ENCODE peak calls at places on chromosomes 3 and 15, in nine cellular contexts. One of them, this sample, is unnamed.
A peak's percentile ranks its signal among the peaks of the same experiment; 100 is the strongest.

GRCh38 chr3:31695280-31696008 is 162.7 kb downstream of the STT3B start:
- DNase-seq in AG10803: no peak
- DNase-seq in Calu3: peak; percentile 9
- DNase-seq in OCI-LY7: peak; percentile 33
- DNase-seq in colonic mucosa: no peak
- DNase-seq in B cell: no peak
- DNase-seq in spleen: no peak
- DNase-seq in IMR-90: no peak
- DNase-seq in mesothelial cell of epicardium: no peak
- DNase-seq in this sample: peak; percentile 32

GRCh38 chr15:38205502-38206235 is 47.0 kb upstream of the SPRED1 start:
- DNase-seq in spleen: no peak
- DNase-seq in AG10803: no peak
- DNase-seq in OCI-LY7: no peak
- DNase-seq in colonic mucosa: no peak
- DNase-seq in mesothelial cell of epicardium: no peak
- DNase-seq in IMR-90: no peak
- DNase-seq in Calu3: no peak
- DNase-seq in B cell: no peak
- DNase-seq in this sample: no peak

GRCh38 chr3:31275038-31275562 is 257.6 kb upstream of the STT3B start:
- DNase-seq in colonic mucosa: no peak
- DNase-seq in IMR-90: peak; percentile 64
- DNase-seq in AG10803: peak; percentile 87
- DNase-seq in mesothelial cell of epicardium: no peak
- DNase-seq in spleen: no peak
- DNase-seq in OCI-LY7: no peak
- DNase-seq in B cell: no peak
- DNase-seq in Calu3: peak; percentile 21
- DNase-seq in this sample: no peak

GRCh38 chr15:56734013-56734625 is 810 bp upstream of the ZNF280D start:
- DNase-seq in IMR-90: no peak
- DNase-seq in B cell: peak; percentile 24
- DNase-seq in OCI-LY7: peak; percentile 41
- DNase-seq in AG10803: no peak
- DNase-seq in mesothelial cell of epicardium: no peak
- DNase-seq in colonic mucosa: no peak
- DNase-seq in Calu3: no peak
- DNase-seq in spleen: no peak
- DNase-seq in this sample: no peak

GRCh38 chr15:84937144-84937543 is 44.5 kb upstream of the PDE8A start:
- DNase-seq in colonic mucosa: no peak
- DNase-seq in OCI-LY7: peak; percentile 9
- DNase-seq in mesothelial cell of epicardium: no peak
- DNase-seq in AG10803: no peak
- DNase-seq in B cell: no peak
- DNase-seq in spleen: no peak
- DNase-seq in Calu3: no peak
- DNase-seq in IMR-90: peak; percentile 16
- DNase-seq in this sample: no peak

GRCh38 chr3:29334652-29335189 is 53.9 kb downstream of the RBMS3 start:
- DNase-seq in IMR-90: no peak
- DNase-seq in AG10803: no peak
- DNase-seq in Calu3: no peak
- DNase-seq in B cell: no peak
- DNase-seq in spleen: no peak
- DNase-seq in mesothelial cell of epicardium: no peak
- DNase-seq in colonic mucosa: no peak
- DNase-seq in OCI-LY7: no peak
- DNase-seq in this sample: no peak

GRCh38 chr3:132006605-132007204 is 28.1 kb downstream of the CPNE4 start:
- DNase-seq in AG10803: peak; percentile 49
- DNase-seq in colonic mucosa: peak; percentile 28
- DNase-seq in IMR-90: peak; percentile 24
- DNase-seq in Calu3: peak; percentile 78
- DNase-seq in B cell: no peak
- DNase-seq in spleen: no peak
- DNase-seq in OCI-LY7: peak; percentile 37
- DNase-seq in mesothelial cell of epicardium: no peak
- DNase-seq in this sample: no peak

GRCh38 chr3:44995142-44995770 is 19.2 kb downstream of the EXOSC7 start:
- DNase-seq in IMR-90: peak; percentile 58
- DNase-seq in colonic mucosa: no peak
- DNase-seq in mesothelial cell of epicardium: no peak
- DNase-seq in OCI-LY7: no peak
- DNase-seq in spleen: no peak
- DNase-seq in Calu3: peak; percentile 26
- DNase-seq in B cell: no peak
- DNase-seq in AG10803: peak; percentile 80
- DNase-seq in this sample: no peak

GRCh38 chr15:51735611-51736010 is 1.8 kb downstream of the LYSMD2 start:
- DNase-seq in B cell: no peak
- DNase-seq in IMR-90: no peak
- DNase-seq in colonic mucosa: peak; percentile 16
- DNase-seq in mesothelial cell of epicardium: no peak
- DNase-seq in OCI-LY7: no peak
- DNase-seq in spleen: no peak
- DNase-seq in AG10803: no peak
- DNase-seq in Calu3: no peak
- DNase-seq in this sample: no peak

GRCh38 chr3:13614607-13615006 is 65.7 kb downstream of the FBLN2 start:
- DNase-seq in IMR-90: no peak
- DNase-seq in OCI-LY7: no peak
- DNase-seq in spleen: no peak
- DNase-seq in B cell: no peak
- DNase-seq in mesothelial cell of epicardium: no peak
- DNase-seq in colonic mucosa: no peak
- DNase-seq in AG10803: no peak
- DNase-seq in Calu3: no peak
- DNase-seq in this sample: no peak

GRCh38 chr3:156772588-156773206 is 53.5 kb upstream of the LEKR1 start:
- DNase-seq in OCI-LY7: no peak
- DNase-seq in colonic mucosa: no peak
- DNase-seq in IMR-90: peak; percentile 42
- DNase-seq in B cell: no peak
- DNase-seq in AG10803: no peak
- DNase-seq in spleen: no peak
- DNase-seq in Calu3: peak; percentile 42
- DNase-seq in mesothelial cell of epicardium: no peak
- DNase-seq in this sample: no peak

DNA sequence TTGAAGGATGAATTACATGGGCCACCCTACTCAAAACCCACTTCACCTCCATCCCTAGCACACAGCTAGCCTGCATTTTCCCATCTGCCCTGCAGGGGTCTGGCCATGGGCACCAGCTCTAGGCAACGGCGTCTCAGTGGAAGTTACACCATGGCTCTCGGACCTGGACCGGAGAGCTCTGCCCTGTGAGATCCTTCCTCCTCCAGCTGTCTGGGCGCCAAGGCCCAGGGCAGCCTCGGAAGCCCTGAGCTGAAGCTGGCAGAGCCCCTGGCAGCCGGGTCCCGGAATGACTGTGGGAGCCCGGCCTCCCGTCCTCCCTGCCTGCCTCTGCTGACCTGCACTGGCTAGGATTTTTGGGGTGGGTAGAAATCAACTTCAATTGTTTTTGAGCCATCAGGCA is 98.9 kb downstream of the CHSY1 start:
- DNase-seq in Calu3: peak; percentile 19
- DNase-seq in colonic mucosa: no peak
- DNase-seq in mesothelial cell of epicardium: no peak
- DNase-seq in AG10803: no peak
- DNase-seq in spleen: no peak
- DNase-seq in IMR-90: no peak
- DNase-seq in B cell: no peak
- DNase-seq in OCI-LY7: no peak
- DNase-seq in this sample: no peak
- TF ChIP-seq CTCF in Calu3: peak; percentile 52
- TF ChIP-seq CTCF in colonic mucosa: no peak
- TF ChIP-seq CTCF in mesothelial cell of epicardium: peak; percentile 49
- TF ChIP-seq CTCF in AG10803: peak; percentile 37
- TF ChIP-seq CTCF in spleen: peak; percentile 50
- TF ChIP-seq CTCF in IMR-90: peak; percentile 10
- TF ChIP-seq CTCF in B cell: peak; percentile 41
- TF ChIP-seq CTCF in OCI-LY7: peak; percentile 66
- TF ChIP-seq CTCF in this sample: peak; percentile 44

GRCh38 chr3:37546876-37547275 is 314.8 kb upstream of the CTDSPL start:
- DNase-seq in spleen: no peak
- DNase-seq in Calu3: peak; percentile 3
- DNase-seq in mesothelial cell of epicardium: no peak
- DNase-seq in OCI-LY7: peak; percentile 3
- DNase-seq in AG10803: peak; percentile 43
- DNase-seq in IMR-90: peak; percentile 19
- DNase-seq in B cell: no peak
- DNase-seq in colonic mucosa: no peak
- DNase-seq in this sample: peak; percentile 56
- TF ChIP-seq CTCF in spleen: no peak
- TF ChIP-seq CTCF in Calu3: no peak
- TF ChIP-seq CTCF in mesothelial cell of epicardium: no peak
- TF ChIP-seq CTCF in OCI-LY7: peak; percentile 48
- TF ChIP-seq CTCF in AG10803: peak; percentile 33
- TF ChIP-seq CTCF in IMR-90: peak; percentile 8
- TF ChIP-seq CTCF in B cell: no peak
- TF ChIP-seq CTCF in colonic mucosa: no peak
- TF ChIP-seq CTCF in this sample: peak; percentile 21

GRCh38 chr3:124765197-124765596 is 34.9 kb downstream of the UMPS start:
- DNase-seq in OCI-LY7: no peak
- DNase-seq in B cell: no peak
- DNase-seq in spleen: peak; percentile 57
- DNase-seq in AG10803: no peak
- DNase-seq in Calu3: no peak
- DNase-seq in mesothelial cell of epicardium: no peak
- DNase-seq in IMR-90: no peak
- DNase-seq in colonic mucosa: no peak
- DNase-seq in this sample: no peak

GRCh38 chr3:124767259-124767658 is 37.0 kb downstream of the UMPS start:
- DNase-seq in Calu3: no peak
- DNase-seq in colonic mucosa: no peak
- DNase-seq in AG10803: no peak
- DNase-seq in IMR-90: no peak
- DNase-seq in OCI-LY7: no peak
- DNase-seq in spleen: no peak
- DNase-seq in mesothelial cell of epicardium: no peak
- DNase-seq in B cell: no peak
- DNase-seq in this sample: no peak

GRCh38 chr3:124767691-124768090 is 37.4 kb downstream of the UMPS start:
- DNase-seq in Calu3: no peak
- DNase-seq in mesothelial cell of epicardium: no peak
- DNase-seq in AG10803: no peak
- DNase-seq in B cell: no peak
- DNase-seq in IMR-90: no peak
- DNase-seq in OCI-LY7: no peak
- DNase-seq in colonic mucosa: no peak
- DNase-seq in spleen: peak; percentile 51
- DNase-seq in this sample: no peak

GRCh38 chr3:124764746-124765145 is 34.5 kb downstream of the UMPS start:
- DNase-seq in AG10803: no peak
- DNase-seq in Calu3: no peak
- DNase-seq in OCI-LY7: no peak
- DNase-seq in mesothelial cell of epicardium: no peak
- DNase-seq in spleen: peak; percentile 76
- DNase-seq in colonic mucosa: no peak
- DNase-seq in B cell: no peak
- DNase-seq in IMR-90: no peak
- DNase-seq in this sample: no peak

DNA sequence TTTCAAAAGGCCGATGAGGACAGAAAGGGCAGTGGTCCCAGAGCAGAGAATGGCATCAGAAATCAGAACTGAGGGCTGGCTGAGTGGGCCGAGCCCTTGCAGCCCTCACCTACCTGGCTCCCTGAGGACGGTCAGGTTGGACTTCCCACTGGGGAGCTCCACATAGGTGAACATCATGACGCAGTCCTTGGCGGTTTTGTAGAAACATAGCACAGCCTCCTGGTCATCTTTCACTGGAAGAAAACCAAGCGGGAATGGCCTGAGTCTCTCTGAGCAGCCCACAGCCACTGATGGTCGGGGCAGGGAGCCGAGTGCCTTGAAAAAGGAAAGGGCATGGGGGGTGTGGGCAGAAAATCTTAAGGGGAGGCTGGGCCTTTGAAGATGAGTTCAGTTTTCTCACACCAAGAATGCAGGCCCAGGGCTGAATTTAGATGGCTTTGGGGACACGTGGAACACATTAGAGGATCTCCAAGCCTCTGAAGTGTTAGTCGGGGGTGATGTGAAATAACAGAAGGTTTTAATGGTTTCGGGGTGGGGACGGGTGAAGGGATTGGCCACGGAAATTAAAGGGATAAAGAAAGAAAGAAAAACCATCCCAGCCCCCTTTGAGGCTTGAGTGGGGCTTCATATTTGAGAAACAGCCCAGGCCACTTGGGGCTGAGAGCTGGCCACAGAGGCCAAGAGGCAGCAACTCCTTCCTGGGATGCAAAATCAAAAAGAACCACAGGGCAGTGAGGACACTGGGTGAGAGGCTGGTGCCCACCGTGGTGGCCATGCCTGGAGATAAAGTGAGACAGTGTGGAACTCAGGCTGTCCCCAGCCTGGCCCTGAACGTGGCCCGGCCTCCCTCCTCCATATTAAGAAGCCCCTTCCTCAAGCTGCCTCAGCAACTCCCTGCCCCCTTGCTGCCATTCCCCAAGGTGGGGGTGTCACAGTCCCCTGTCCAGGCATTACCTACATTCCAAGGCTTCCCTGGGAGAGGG is 36.2 kb downstream of the UMPS start:
- DNase-seq in spleen: peak; percentile 62
- DNase-seq in Calu3: no peak
- DNase-seq in mesothelial cell of epicardium: no peak
- DNase-seq in colonic mucosa: no peak
- DNase-seq in OCI-LY7: no peak
- DNase-seq in B cell: no peak
- DNase-seq in IMR-90: no peak
- DNase-seq in AG10803: no peak
- DNase-seq in this sample: no peak
- TF ChIP-seq CTCF in spleen: no peak
- TF ChIP-seq CTCF in Calu3: no peak
- TF ChIP-seq CTCF in mesothelial cell of epicardium: no peak
- TF ChIP-seq CTCF in colonic mucosa: no peak
- TF ChIP-seq CTCF in OCI-LY7: no peak
- TF ChIP-seq CTCF in B cell: no peak
- TF ChIP-seq CTCF in IMR-90: no peak
- TF ChIP-seq CTCF in AG10803: no peak
- TF ChIP-seq CTCF in this sample: no peak

DNA sequence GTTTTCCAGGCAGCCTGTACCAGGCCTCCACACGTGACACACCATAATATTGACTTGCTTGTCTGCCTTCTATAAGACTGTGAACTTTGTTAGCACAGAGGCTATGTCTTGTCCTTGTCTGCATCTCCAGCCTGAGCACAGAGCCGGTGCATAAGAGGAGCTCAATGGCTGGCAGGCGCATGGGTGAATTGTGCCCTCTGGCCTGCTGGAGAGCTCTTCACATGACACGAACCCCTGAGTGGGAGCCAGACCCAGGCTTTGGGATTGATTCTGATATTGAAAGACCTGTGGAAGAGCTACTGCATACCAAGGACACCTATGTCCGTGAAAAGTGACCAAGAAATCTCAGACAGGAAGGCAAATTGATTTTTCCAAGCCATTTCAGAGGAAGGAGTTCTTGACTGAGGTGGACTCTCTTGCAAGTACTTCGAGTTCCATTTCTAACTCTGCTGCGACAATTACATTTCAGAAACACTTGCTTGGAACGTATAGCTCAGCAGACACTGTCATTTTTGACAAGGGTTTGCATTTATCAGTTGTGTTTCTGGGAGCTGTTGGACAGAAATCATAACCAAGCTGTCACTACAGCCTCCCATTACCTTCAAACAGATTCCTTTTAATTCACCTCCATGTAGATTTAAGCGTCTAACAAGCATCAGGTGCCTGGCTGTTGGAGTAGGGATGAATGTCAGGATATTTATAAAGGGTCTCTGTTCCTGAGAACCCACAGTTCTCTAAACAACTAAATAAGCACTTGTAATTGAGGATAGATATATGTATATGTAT is 281.3 kb downstream of the WDR72 start:
- DNase-seq in IMR-90: no peak
- DNase-seq in mesothelial cell of epicardium: no peak
- DNase-seq in colonic mucosa: no peak
- DNase-seq in OCI-LY7: no peak
- DNase-seq in B cell: no peak
- DNase-seq in AG10803: no peak
- DNase-seq in Calu3: no peak
- DNase-seq in spleen: no peak
- DNase-seq in this sample: no peak
- TF ChIP-seq CTCF in IMR-90: no peak
- TF ChIP-seq CTCF in mesothelial cell of epicardium: no peak
- TF ChIP-seq CTCF in colonic mucosa: no peak
- TF ChIP-seq CTCF in OCI-LY7: no peak
- TF ChIP-seq CTCF in B cell: no peak
- TF ChIP-seq CTCF in AG10803: no peak
- TF ChIP-seq CTCF in Calu3: no peak
- TF ChIP-seq CTCF in spleen: no peak
- TF ChIP-seq CTCF in this sample: no peak